ENCODE peak calls at places on chromosomes 7 and 10, in four cellular contexts. S, B, J and T are unnamed samples.

GRCh38 chr10:22086730-22087364 is 83.3 kb upstream of the DNAJC1 start:
- DNase-seq in S (peak), B (peak), J (peak), T (peak)

GRCh38 chr7:128110641-128111365 is 79.6 kb upstream of the LRRC4 start:
- DNase-seq in S (no peak), B (no peak), J (no peak), T (no peak)

GRCh38 chr10:15349133-15349532 is 22.0 kb downstream of the FAM171A1 start:
- DNase-seq in S (no peak), B (no peak), J (peak), T (no peak)

GRCh38 chr10:70333268-70333667 is 49.2 kb downstream of the LRRC20 start:
- DNase-seq in S (no peak), B (no peak), J (no peak), T (no peak)

GRCh38 chr10:122555431-122555830 is 5.1 kb upstream of the DMBT1 start:
- DNase-seq in S (no peak), B (no peak), J (no peak), T (no peak)

GRCh38 chr10:11183000-11183399 is 165.3 kb downstream of the CELF2 start:
- DNase-seq in S (no peak), B (no peak), J (no peak), T (no peak)

GRCh38 chr7:87312215-87312865 is 33.1 kb upstream of the CROT start:
- DNase-seq in S (peak), B (peak), J (peak), T (no peak)

GRCh38 chr10:12588091-12588850 is 238.9 kb downstream of the CAMK1D start:
- DNase-seq in S (no peak), B (no peak), J (no peak), T (no peak)

GRCh38 chr7:12642539-12642938 is 44.9 kb upstream of the ARL4A start:
- DNase-seq in S (no peak), B (no peak), J (no peak), T (no peak)

GRCh38 chr7:142717453-142717852 is 31.8 kb upstream of the PRSS1 start:
- DNase-seq in S (no peak), B (no peak), J (no peak), T (peak)

GRCh38 chr7:66683770-66684123 is 55.1 kb downstream of the KCTD7 start:
- DNase-seq in S (no peak), B (no peak), J (no peak), T (peak)

GRCh38 chr7:151729521-151729921 is 147.4 kb downstream of the PRKAG2 start:
- DNase-seq in S (no peak), B (no peak), J (no peak), T (peak)

GRCh38 chr7:151993977-151994676 is 31.3 kb upstream of the GALNT11 start:
- DNase-seq in S (peak), B (no peak), J (no peak), T (no peak)

GRCh38 chr7:30179016-30179436 is 44.2 kb downstream of the MTURN start:
- DNase-seq in S (no peak), B (no peak), J (no peak), T (no peak)

GRCh38 chr10:36880898-36881297 is 244.5 kb upstream of the ANKRD30A start:
- DNase-seq in S (no peak), B (peak), J (no peak), T (no peak)

GRCh38 chr10:119305860-119306513 is 98.6 kb downstream of the GRK5 start:
- DNase-seq in S (no peak), B (peak), J (peak), T (no peak)

GRCh38 chr10:122541541-122542002 is 19.0 kb upstream of the DMBT1 start:
- DNase-seq in S (no peak), B (no peak), J (no peak), T (no peak)

GRCh38 chr7:87456247-87456646 is 19.2 kb downstream of the ABCB4 start:
- DNase-seq in S (peak), B (no peak), J (no peak), T (no peak)

DNA sequence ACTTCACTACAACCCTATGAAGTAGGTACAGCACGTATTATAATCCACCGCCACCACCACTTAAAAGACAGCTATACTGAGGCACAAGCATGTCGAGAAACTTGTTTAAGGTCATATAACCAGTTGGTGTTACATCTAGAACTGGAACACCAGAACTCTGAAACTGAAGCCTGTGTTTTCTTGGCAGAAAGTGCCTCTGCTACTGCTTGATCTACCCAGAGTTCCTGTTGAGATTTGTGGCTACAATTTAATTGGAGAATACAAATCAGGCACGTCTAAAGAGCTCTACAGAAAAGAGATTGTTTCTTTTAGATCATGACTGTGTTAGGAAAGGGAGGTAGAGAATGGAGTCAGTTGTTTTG is 4.3 kb upstream of the ADD3 start:
- DNase-seq in S (no peak), B (no peak), J (no peak), T (no peak)
- H3K4me3 ChIP-seq in S (no peak), B (no peak), J (no peak), T (no peak)

GRCh38 chr10:17801507-17801906 is 7.6 kb upstream of the MRC1 start:
- DNase-seq in S (no peak), B (no peak), J (peak), T (no peak)
- TF ChIP-seq CTCF in S (peak), B (no peak), J (peak), T (no peak)

GRCh38 chr7:68070992-68071391 is 1074.4 kb downstream of the TYW1 start:
- DNase-seq in S (no peak), B (no peak), J (no peak), T (no peak)

GRCh38 chr7:68078311-68078710 is 1081.7 kb downstream of the TYW1 start:
- DNase-seq in S (no peak), B (no peak), J (no peak), T (no peak)

GRCh38 chr7:68074242-68074641 is 1077.6 kb downstream of the TYW1 start:
- DNase-seq in S (no peak), B (no peak), J (no peak), T (no peak)

GRCh38 chr7:68073701-68074100 is 1077.1 kb downstream of the TYW1 start:
- DNase-seq in S (no peak), B (no peak), J (no peak), T (no peak)
- H3K9ac ChIP-seq in S (no peak), B (no peak), J (no peak), T (no peak)

GRCh38 chr10:114403545-114404161 is 649 bp downstream of the AFAP1L2 start:
- DNase-seq in S (peak), B (no peak), J (peak), T (peak)

GRCh38 chr10:114401195-114401741 is 3.0 kb downstream of the AFAP1L2 start:
- DNase-seq in S (no peak), B (peak), J (peak), T (peak)

GRCh38 chr10:114402871-114403544 is 1.3 kb downstream of the AFAP1L2 start:
- DNase-seq in S (peak), B (no peak), J (no peak), T (no peak)

GRCh38 chr10:114400091-114400490 is 4.2 kb downstream of the AFAP1L2 start:
- DNase-seq in S (no peak), B (no peak), J (no peak), T (peak)

GRCh38 chr10:114402233-114402632 is 2.1 kb downstream of the AFAP1L2 start:
- DNase-seq in S (no peak), B (no peak), J (no peak), T (no peak)
- H3K4me3 ChIP-seq in S (no peak), B (no peak), J (no peak), T (no peak)

DNA sequence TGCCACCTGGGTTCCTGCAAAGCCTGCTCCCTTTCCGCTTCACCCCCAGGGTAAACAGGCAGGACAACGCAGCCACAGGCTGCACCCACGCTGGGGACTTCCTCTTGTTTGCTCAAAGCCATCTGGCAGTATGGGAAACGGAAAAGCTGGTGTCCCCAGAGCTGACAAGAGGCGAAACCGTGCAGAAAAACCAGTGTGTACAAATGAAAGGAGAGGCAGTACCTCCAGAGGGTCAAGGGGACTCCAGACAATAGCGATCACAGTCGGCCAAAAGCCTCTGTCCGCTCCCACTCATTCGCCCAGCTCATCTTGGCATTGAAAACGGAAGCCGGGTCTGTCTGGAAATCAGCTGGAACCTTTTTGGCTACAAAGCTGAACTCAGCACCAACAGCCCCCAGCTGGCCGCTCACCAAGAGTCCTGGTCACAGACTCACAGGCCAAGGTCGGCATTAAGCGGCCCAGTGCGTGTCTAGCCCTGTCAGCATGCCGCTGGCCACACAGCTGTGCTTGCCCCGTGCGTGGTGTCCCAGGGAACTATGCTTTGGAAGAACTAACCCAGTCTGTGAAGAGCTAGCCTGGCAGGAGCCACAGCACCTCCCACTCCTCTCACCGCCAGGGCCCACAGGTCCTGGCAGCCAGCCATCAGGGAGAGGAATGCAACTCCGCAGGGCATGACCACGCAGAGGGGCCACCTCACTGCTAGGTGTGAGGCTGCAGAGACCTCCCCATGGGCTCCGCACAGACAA is 10.4 kb downstream of the TNS3 start:
- DNase-seq in S (peak), B (peak), J (peak), T (peak)
- TF ChIP-seq CTCF in S (no peak), B (no peak), J (no peak), T (no peak)

GRCh38 chr7:146112755-146113154 is 3.8 kb upstream of the CNTNAP2 start:
- DNase-seq in S (no peak), B (no peak), J (no peak), T (no peak)

GRCh38 chr7:146115665-146116451 is 743 bp upstream of the CNTNAP2 start:
- DNase-seq in S (peak), B (no peak), J (peak), T (peak)

GRCh38 chr7:146119016-146119415 is 2.4 kb downstream of the CNTNAP2 start:
- DNase-seq in S (no peak), B (no peak), J (no peak), T (no peak)

GRCh38 chr7:146116452-146117219 is at the start of gene CNTNAP2:
- DNase-seq in S (peak), B (no peak), J (no peak), T (peak)
- H3K9ac ChIP-seq in S (no peak), B (no peak), J (no peak), T (no peak)

GRCh38 chr10:17240617-17241016 is 12.6 kb downstream of the VIM start:
- DNase-seq in S (no peak), B (no peak), J (no peak), T (no peak)

GRCh38 chr10:17239276-17239660 is 11.2 kb downstream of the VIM start:
- DNase-seq in S (no peak), B (no peak), J (no peak), T (no peak)

GRCh38 chr10:17244712-17245365 is 16.8 kb downstream of the VIM start:
- DNase-seq in S (no peak), B (peak), J (no peak), T (no peak)

GRCh38 chr10:17239671-17240460 is 11.8 kb downstream of the VIM start:
- DNase-seq in S (no peak), B (no peak), J (no peak), T (no peak)

DNA sequence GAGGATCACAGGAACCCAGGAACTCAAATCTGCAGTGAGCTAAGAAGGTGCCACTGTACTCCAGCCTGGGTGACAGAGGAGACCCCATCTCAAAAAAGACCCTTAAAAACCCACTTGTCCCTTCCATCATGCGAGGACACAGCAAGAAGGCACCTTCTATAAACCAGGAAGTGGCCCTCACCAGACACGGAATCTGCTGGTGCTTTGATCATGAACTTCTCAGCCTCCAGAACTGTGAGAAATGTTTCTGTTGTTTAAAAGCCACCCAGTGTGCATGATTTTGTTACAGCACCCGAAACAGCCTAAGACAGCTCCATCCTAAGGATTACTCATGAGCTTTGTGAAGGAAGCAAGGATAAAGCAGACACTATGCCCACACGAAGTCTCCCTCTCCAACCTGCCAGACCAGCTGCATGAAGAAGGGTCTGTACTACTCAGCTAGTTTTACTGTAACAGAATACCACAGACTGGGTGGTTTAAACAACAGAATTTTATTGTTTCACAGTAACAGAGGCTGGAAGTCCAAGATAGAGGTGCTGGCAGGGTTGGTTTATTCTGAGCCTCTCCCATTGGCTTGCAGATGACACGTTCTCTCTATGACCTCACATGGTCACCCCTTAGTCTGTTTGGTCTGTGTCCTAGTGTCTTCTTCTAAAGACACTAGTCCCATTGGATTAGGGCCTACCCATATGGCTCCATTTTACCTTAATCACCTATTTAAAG is 13.7 kb downstream of the VIM start:
- DNase-seq in S (no peak), B (no peak), J (no peak), T (no peak)
- H3K4me3 ChIP-seq in S (no peak), B (no peak), J (no peak), T (no peak)